ENCODE peak calls at places on chromosome 10, in four cellular contexts. One of them, this sample, is unnamed.

GRCh38 chr10:101330236-101331225 is 23.4 kb upstream of the BTRC start:
- DNase-seq in GM12878: no peak
- DNase-seq in K562: no peak
- DNase-seq in HEK293T: no peak
- DNase-seq in this sample: no peak

GRCh38 chr10:31650010-31650409 is 278.6 kb downstream of the ARHGAP12 start:
- DNase-seq in HEK293T: no peak
- DNase-seq in K562: no peak
- DNase-seq in GM12878: no peak
- DNase-seq in this sample: no peak

GRCh38 chr10:102917314-102917961 is 656 bp upstream of the CNNM2 start:
- DNase-seq in K562: peak; percentile 67
- DNase-seq in GM12878: no peak
- DNase-seq in HEK293T: peak; percentile 76
- DNase-seq in this sample: peak; percentile 46

GRCh38 chr10:29588640-29589421 is 45.9 kb downstream of the SVIL start:
- DNase-seq in HEK293T: no peak
- DNase-seq in GM12878: no peak
- DNase-seq in K562: no peak
- DNase-seq in this sample: no peak

GRCh38 chr10:61263561-61263960 is 189.6 kb downstream of the TMEM26 start:
- DNase-seq in K562: no peak
- DNase-seq in GM12878: no peak
- DNase-seq in HEK293T: no peak
- DNase-seq in this sample: no peak

GRCh38 chr10:47181057-47181849 is 118.7 kb upstream of the GDF10 start:
- DNase-seq in GM12878: no peak
- DNase-seq in K562: no peak
- DNase-seq in HEK293T: no peak
- DNase-seq in this sample: no peak

GRCh38 chr10:132443605-132443997 is 46.6 kb downstream of the PWWP2B start:
- DNase-seq in GM12878: no peak
- DNase-seq in K562: peak; percentile 61
- DNase-seq in HEK293T: peak; percentile 66
- DNase-seq in this sample: no peak

GRCh38 chr10:21895932-21896331 is 107.6 kb downstream of the DNAJC1 start:
- DNase-seq in K562: no peak
- DNase-seq in GM12878: no peak
- DNase-seq in HEK293T: no peak
- DNase-seq in this sample: no peak

GRCh38 chr10:93073539-93074136 is at the start of gene CYP26A1:
- DNase-seq in K562: peak; percentile 50
- DNase-seq in HEK293T: peak; percentile 65
- DNase-seq in GM12878: no peak
- DNase-seq in this sample: no peak

GRCh38 chr10:93461807-93462178 is 20.3 kb downstream of the MYOF start:
- DNase-seq in HEK293T: no peak
- DNase-seq in GM12878: no peak
- DNase-seq in K562: no peak
- DNase-seq in this sample: no peak

GRCh38 chr10:101222683-101223273 is 6.5 kb downstream of the LBX1 start:
- DNase-seq in HEK293T: no peak
- DNase-seq in K562: no peak
- DNase-seq in GM12878: no peak
- DNase-seq in this sample: no peak

GRCh38 chr10:27448926-27449325 is 55.2 kb upstream of the RAB18 start:
- DNase-seq in K562: no peak
- DNase-seq in HEK293T: no peak
- DNase-seq in GM12878: no peak
- DNase-seq in this sample: peak; percentile 4

GRCh38 chr10:65219444-65219843 is 1698.2 kb downstream of the REEP3 start:
- DNase-seq in K562: no peak
- DNase-seq in GM12878: no peak
- DNase-seq in HEK293T: no peak
- DNase-seq in this sample: no peak
- TF ChIP-seq FOXK2 in K562: no peak
- TF ChIP-seq FOXK2 in GM12878: no peak
- TF ChIP-seq FOXK2 in HEK293T: no peak
- TF ChIP-seq FOXK2 in this sample: no peak

GRCh38 chr10:69881202-69881601 is 79.5 kb downstream of the COL13A1 start:
- DNase-seq in HEK293T: no peak
- DNase-seq in GM12878: no peak
- DNase-seq in K562: no peak
- DNase-seq in this sample: no peak
- TF ChIP-seq FOXK2 in HEK293T: no peak
- TF ChIP-seq FOXK2 in GM12878: no peak
- TF ChIP-seq FOXK2 in K562: no peak
- TF ChIP-seq FOXK2 in this sample: no peak

DNA sequence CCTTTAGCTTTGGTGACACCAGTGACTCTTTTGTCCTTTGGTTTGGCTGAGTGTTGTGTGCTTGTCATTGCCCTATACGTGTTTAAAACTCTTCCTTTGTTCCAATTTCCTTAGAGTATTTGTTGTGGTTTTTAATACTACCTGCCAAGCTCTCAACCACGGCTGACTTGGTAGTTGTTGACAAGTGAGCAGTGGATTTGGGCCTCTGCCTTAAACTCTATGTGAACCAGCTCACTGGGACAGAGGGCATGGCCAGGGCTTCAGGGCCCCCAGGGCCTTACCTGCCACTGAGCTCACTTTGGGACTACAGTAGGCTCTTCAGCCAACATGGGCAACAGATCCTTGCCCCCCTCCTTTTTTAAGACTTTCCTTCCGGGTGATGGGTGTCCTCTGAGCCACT is 9.6 kb upstream of the DMBT1 start:
- DNase-seq in GM12878: no peak
- DNase-seq in HEK293T: no peak
- DNase-seq in K562: no peak
- DNase-seq in this sample: no peak
- TF ChIP-seq FOXK2 in GM12878: no peak
- TF ChIP-seq FOXK2 in HEK293T: no peak
- TF ChIP-seq FOXK2 in K562: no peak
- TF ChIP-seq FOXK2 in this sample: no peak

DNA sequence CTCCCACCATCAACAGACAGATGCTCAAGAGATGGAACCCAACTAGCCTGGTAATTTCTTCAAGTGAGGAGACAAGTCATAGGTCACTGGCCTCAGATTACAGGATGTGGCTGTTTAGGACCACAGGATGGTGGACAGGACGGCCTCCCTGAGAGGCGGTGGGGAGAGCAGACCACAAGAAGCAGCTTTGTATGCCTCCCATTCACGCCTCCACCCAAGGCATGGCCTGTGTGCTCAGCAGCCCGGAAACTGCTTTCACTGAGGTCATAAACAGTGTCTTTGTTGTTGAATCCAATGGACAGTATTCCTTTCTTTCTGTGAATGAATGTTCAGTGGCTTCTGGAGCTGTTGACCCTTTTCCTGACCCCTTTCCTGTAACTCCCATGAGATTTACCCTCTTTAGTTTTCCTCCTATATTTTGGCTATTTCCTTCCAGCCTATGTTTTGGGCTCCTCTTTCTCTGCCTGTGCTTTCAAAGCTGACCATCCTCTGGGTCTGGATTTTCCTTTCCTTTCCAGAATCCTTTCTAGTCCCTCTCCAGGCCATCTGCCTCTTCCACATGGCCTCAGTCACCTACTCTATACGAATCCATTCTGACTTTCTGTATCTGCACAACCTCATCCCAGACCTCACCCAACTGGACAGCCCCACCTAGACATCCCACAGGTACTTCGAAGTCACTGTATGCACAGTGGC is 32.4 kb upstream of the INPP5F start:
- DNase-seq in K562: no peak
- DNase-seq in HEK293T: no peak
- DNase-seq in GM12878: no peak
- DNase-seq in this sample: peak; percentile 74
- TF ChIP-seq FOXK2 in K562: no peak
- TF ChIP-seq FOXK2 in HEK293T: no peak
- TF ChIP-seq FOXK2 in GM12878: no peak
- TF ChIP-seq FOXK2 in this sample: no peak

GRCh38 chr10:128065881-128066534 is 60.2 kb downstream of the MKI67 start:
- DNase-seq in GM12878: no peak
- DNase-seq in HEK293T: no peak
- DNase-seq in K562: no peak
- DNase-seq in this sample: no peak

GRCh38 chr10:128062837-128063563 is 63.2 kb downstream of the MKI67 start:
- DNase-seq in GM12878: peak; percentile 48
- DNase-seq in HEK293T: no peak
- DNase-seq in K562: no peak
- DNase-seq in this sample: no peak

GRCh38 chr10:128063736-128064614 is 62.2 kb downstream of the MKI67 start:
- DNase-seq in GM12878: no peak
- DNase-seq in HEK293T: no peak
- DNase-seq in K562: no peak
- DNase-seq in this sample: no peak

GRCh38 chr10:128066954-128067382 is 59.3 kb downstream of the MKI67 start:
- DNase-seq in GM12878: no peak
- DNase-seq in HEK293T: no peak
- DNase-seq in K562: no peak
- DNase-seq in this sample: no peak

DNA sequence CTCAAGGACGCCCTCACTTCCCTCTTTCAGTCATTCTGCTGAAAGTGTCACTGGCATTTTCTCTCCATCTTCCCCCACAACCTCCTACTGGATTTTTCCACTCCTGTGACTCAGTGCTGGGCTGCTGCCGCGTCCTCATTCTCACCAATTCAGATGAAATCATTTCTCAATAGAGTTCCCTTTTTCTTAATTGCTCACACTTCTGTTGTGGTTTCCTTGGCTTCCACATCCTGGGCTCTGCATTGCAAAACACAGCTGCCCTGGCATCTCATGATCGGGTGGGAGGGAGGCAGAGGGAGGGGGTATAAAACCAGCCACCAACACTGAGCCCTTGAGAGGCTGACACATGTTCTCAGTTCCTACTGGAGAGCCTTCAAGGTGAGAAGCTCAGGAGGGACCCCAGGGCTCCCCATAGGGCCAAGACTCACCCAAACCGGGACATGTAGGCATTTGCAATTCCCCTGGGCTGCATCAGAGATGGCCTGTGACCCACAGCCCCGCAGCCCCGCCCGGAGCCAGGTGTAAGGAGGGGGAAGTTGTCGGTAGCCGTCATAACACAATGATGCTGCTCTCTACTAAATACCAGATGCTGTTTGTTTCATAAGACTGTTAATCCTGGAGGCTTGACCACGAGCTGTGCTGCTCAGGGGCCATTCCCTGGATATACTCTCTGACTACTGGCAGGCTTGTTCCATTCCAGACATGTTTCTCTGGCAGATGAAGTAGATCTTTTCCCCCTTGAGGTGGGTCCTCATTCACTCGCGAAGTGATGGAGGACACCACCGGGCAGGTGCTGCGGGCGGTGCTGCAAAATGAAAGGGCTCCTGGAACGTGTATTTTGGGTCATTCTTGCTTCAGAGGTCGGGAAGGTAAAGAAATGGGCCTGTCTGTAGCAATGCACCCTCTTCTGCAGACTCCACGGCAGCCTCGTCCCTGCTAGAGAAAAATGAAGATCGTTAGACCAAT is 61.3 kb downstream of the MKI67 start:
- DNase-seq in K562: no peak
- DNase-seq in GM12878: peak; percentile 80
- DNase-seq in HEK293T: no peak
- DNase-seq in this sample: no peak
- TF ChIP-seq FOXK2 in K562: no peak
- TF ChIP-seq FOXK2 in GM12878: no peak
- TF ChIP-seq FOXK2 in HEK293T: no peak
- TF ChIP-seq FOXK2 in this sample: no peak